ENCODE peak calls at places on chromosomes 16 and 17, in eight cellular contexts. N is GF-D8; J is non-pigmented ciliary epithelial cell; G is kidney tubule cell; O is activated T-cell treated with anti-CD3 and anti-CD28 coated beads, Interleukin-2, amount 50 U/mL, for 72 hours; U is memory B cell; P is NCI-H146; Z is A549. X is an unnamed sample.

GRCh38 chr16:57341441-57342303 is 16.9 kb upstream of the CCL22 start:
- DNase-seq in N (no peak), J (peak), G (peak), O (no peak), U (no peak), P (no peak), Z (peak), X (peak)

GRCh38 chr17:1764274-1764673 is 2.4 kb downstream of the SERPINF1 start:
- DNase-seq in N (peak), J (no peak), G (no peak), O (peak), U (no peak), P (no peak), Z (no peak), X (peak)

GRCh38 chr16:52456368-52456767 is 90.6 kb downstream of the TOX3 start:
- DNase-seq in N (no peak), J (no peak), G (peak), O (no peak), U (no peak), P (peak), Z (no peak), X (peak)

GRCh38 chr16:69917739-69918138 is 33.4 kb upstream of the CLEC18A start:
- DNase-seq in N (no peak), J (peak), G (peak), O (no peak), U (no peak), P (no peak), Z (peak), X (no peak)

GRCh38 chr17:20226814-20227482 is 217.8 kb downstream of the SPECC1 start:
- DNase-seq in N (no peak), J (no peak), G (peak), O (peak), U (peak), P (peak), Z (peak), X (peak)

GRCh38 chr16:52837251-52837650 is 215.4 kb downstream of the CHD9NB start:
- DNase-seq in N (no peak), J (no peak), G (peak), O (no peak), U (no peak), P (no peak), Z (peak), X (peak)

GRCh38 chr16:1098266-1098991 is 2.4 kb upstream of the C1QTNF8 start:
- DNase-seq in N (no peak), J (no peak), G (no peak), O (no peak), U (no peak), P (no peak), Z (no peak), X (no peak)

GRCh38 chr16:77002644-77003043 is 188.3 kb upstream of the MON1B start:
- DNase-seq in N (no peak), J (no peak), G (no peak), O (no peak), U (no peak), P (no peak), Z (no peak), X (no peak)

GRCh38 chr16:7362231-7362630 is 29.6 kb downstream of the RBFOX1 start:
- DNase-seq in N (no peak), J (no peak), G (no peak), O (no peak), U (no peak), P (no peak), Z (no peak), X (no peak)

GRCh38 chr16:11440657-11441012 is 95.4 kb downstream of the RMI2 start:
- DNase-seq in N (no peak), J (no peak), G (no peak), O (no peak), U (no peak), P (no peak), Z (no peak), X (no peak)

GRCh38 chr16:81158964-81159363 is 62.8 kb upstream of the GCSH start:
- DNase-seq in N (no peak), J (no peak), G (peak), O (no peak), U (no peak), P (peak), Z (no peak), X (no peak)

GRCh38 chr17:39095309-39095686 is 56.1 kb downstream of the PLXDC1 start:
- DNase-seq in N (no peak), J (no peak), G (no peak), O (no peak), U (no peak), P (no peak), Z (no peak), X (no peak)

GRCh38 chr16:30923554-30924085 is at the start of gene FBXL19:
- DNase-seq in N (no peak), J (no peak), G (no peak), O (no peak), U (no peak), P (peak), Z (no peak), X (no peak)

GRCh38 chr17:32742686-32743538 is 134.0 kb downstream of the MYO1D start:
- DNase-seq in N (no peak), J (no peak), G (peak), O (no peak), U (no peak), P (no peak), Z (no peak), X (no peak)

GRCh38 chr16:66212426-66212825 is 154.1 kb upstream of the CDH5 start:
- DNase-seq in N (no peak), J (no peak), G (no peak), O (no peak), U (no peak), P (no peak), Z (no peak), X (no peak)

GRCh38 chr17:2911035-2911754 is 115.0 kb downstream of the RAP1GAP2 start:
- DNase-seq in N (no peak), J (no peak), G (no peak), O (no peak), U (no peak), P (no peak), Z (no peak), X (no peak)

GRCh38 chr16:84839054-84839453 is 19.3 kb downstream of the CRISPLD2 start:
- DNase-seq in N (no peak), J (no peak), G (peak), O (no peak), U (no peak), P (no peak), Z (no peak), X (no peak)

GRCh38 chr16:16120382-16121184 is 102.7 kb downstream of the ABCC6 start:
- DNase-seq in N (peak), J (no peak), G (no peak), O (no peak), U (no peak), P (peak), Z (no peak), X (no peak)

GRCh38 chr17:41919165-41919817 is 540 bp upstream of the ACLY start:
- DNase-seq in N (no peak), J (no peak), G (peak), O (no peak), U (no peak), P (peak), Z (no peak), X (peak)

GRCh38 chr17:43070872-43071271 is 45.8 kb downstream of the RND2 start:
- DNase-seq in N (no peak), J (no peak), G (no peak), O (no peak), U (no peak), P (no peak), Z (no peak), X (no peak)

GRCh38 chr17:688100-688989 is 26.3 kb downstream of the VPS53 start:
- DNase-seq in N (peak), J (no peak), G (no peak), O (no peak), U (no peak), P (no peak), Z (peak), X (no peak)

GRCh38 chr16:57132470-57132869 is 40.1 kb downstream of the CPNE2 start:
- DNase-seq in N (peak), J (no peak), G (no peak), O (no peak), U (no peak), P (no peak), Z (no peak), X (no peak)

GRCh38 chr17:63722403-63722802 is 19.2 kb downstream of the STRADA start:
- DNase-seq in N (no peak), J (no peak), G (no peak), O (no peak), U (no peak), P (no peak), Z (no peak), X (no peak)

GRCh38 chr17:76383645-76384221 is 676 bp upstream of the SPHK1 start:
- DNase-seq in N (peak), J (no peak), G (peak), O (peak), U (peak), P (peak), Z (peak), X (peak)

GRCh38 chr17:58172369-58173071 is 5.7 kb downstream of the OR4D2 start:
- DNase-seq in N (peak), J (peak), G (peak), O (peak), U (peak), P (peak), Z (peak), X (peak)

GRCh38 chr17:81346908-81347349 is 48.3 kb upstream of the BAHCC1 start:
- DNase-seq in N (no peak), J (no peak), G (no peak), O (no peak), U (no peak), P (no peak), Z (no peak), X (no peak)

GRCh38 chr16:85463228-85463611 is 149.9 kb upstream of the GSE1 start:
- DNase-seq in N (no peak), J (no peak), G (no peak), O (no peak), U (no peak), P (no peak), Z (no peak), X (no peak)

GRCh38 chr16:57611184-57611583 is 17.2 kb upstream of the ADGRG1 start:
- DNase-seq in N (no peak), J (no peak), G (no peak), O (no peak), U (no peak), P (no peak), Z (peak), X (no peak)

GRCh38 chr17:58335061-58335731 is 6.6 kb upstream of the TSPOAP1 start:
- DNase-seq in N (peak), J (no peak), G (no peak), O (peak), U (no peak), P (no peak), Z (no peak), X (no peak)

GRCh38 chr17:40022961-40023541 is 7.8 kb downstream of the CSF3 start:
- DNase-seq in N (no peak), J (no peak), G (no peak), O (no peak), U (no peak), P (no peak), Z (no peak), X (no peak)

GRCh38 chr17:52823155-52823554 is 664.6 kb upstream of the CA10 start:
- DNase-seq in N (no peak), J (no peak), G (no peak), O (no peak), U (no peak), P (no peak), Z (no peak), X (no peak)

GRCh38 chr16:66291833-66292232 is 74.7 kb upstream of the CDH5 start:
- DNase-seq in N (no peak), J (no peak), G (no peak), O (no peak), U (no peak), P (no peak), Z (no peak), X (no peak)

GRCh38 chr17:81253358-81254131 is 14.4 kb downstream of the NDUFAF8 start:
- DNase-seq in N (no peak), J (no peak), G (peak), O (peak), U (peak), P (peak), Z (peak), X (no peak)